ENCODE peak calls at places on chromosome 13, in ten cellular contexts. G, D, R, J, Y, O, V, L, A and S are unnamed samples.

GRCh38 chr13:110263906-110264305 is 43.1 kb downstream of the COL4A1 start:
- DNase-seq in G (peak), J (no peak), O (no peak), A (peak), V (no peak), L (no peak), D (no peak), Y (no peak), R (no peak), S (no peak)

GRCh38 chr13:99828114-99828513 is 143.5 kb downstream of the ZIC5 start:
- DNase-seq in D (no peak), V (no peak), A (no peak), R (no peak), Y (no peak), G (no peak), J (no peak), L (no peak), O (no peak), S (no peak)

GRCh38 chr13:28204043-28204442 is 65.7 kb downstream of the PAN3 start:
- DNase-seq in G (no peak), V (no peak), J (no peak), L (no peak), D (no peak), O (no peak), R (no peak), A (no peak), Y (no peak), S (peak)

GRCh38 chr13:114107686-114108081 is 24.7 kb downstream of the RASA3 start:
- DNase-seq in J (no peak), O (no peak), G (no peak), A (peak), V (no peak), L (no peak), D (peak), Y (no peak), R (peak), S (no peak)

GRCh38 chr13:45055902-45056648 is 64.2 kb upstream of the GTF2F2 start:
- DNase-seq in V (no peak), Y (no peak), L (no peak), R (no peak), A (no peak), J (no peak), G (peak), D (no peak), O (no peak), S (peak)

GRCh38 chr13:45882626-45883025 is 31.1 kb upstream of the SIAH3 start:
- DNase-seq in R (no peak), V (no peak), A (no peak), J (no peak), G (peak), L (no peak), Y (no peak), D (no peak), O (no peak), S (no peak)

GRCh38 chr13:34161829-34162544 is 344.0 kb downstream of the RFC3 start:
- DNase-seq in L (no peak), A (no peak), G (peak), O (no peak), R (peak), V (peak), Y (no peak), D (no peak), J (no peak), S (no peak)

GRCh38 chr13:40432018-40432978 is 234.1 kb downstream of the FOXO1 start:
- DNase-seq in V (no peak), G (no peak), D (no peak), A (peak), L (no peak), O (no peak), R (no peak), J (no peak), Y (peak), S (no peak)

GRCh38 chr13:66137384-66137783 is 1092.8 kb downstream of the PCDH9 start:
- DNase-seq in L (no peak), D (no peak), G (no peak), O (no peak), Y (no peak), A (no peak), V (no peak), R (no peak), J (no peak), S (no peak)

GRCh38 chr13:23956106-23956505 is 58.8 kb upstream of the C1QTNF9B start:
- DNase-seq in L (no peak), A (no peak), G (no peak), J (no peak), D (no peak), O (no peak), Y (no peak), V (no peak), R (peak), S (peak)

GRCh38 chr13:93364166-93364565 is 137.6 kb downstream of the GPC6 start:
- DNase-seq in V (no peak), G (no peak), R (peak), O (no peak), A (no peak), D (no peak), L (no peak), J (no peak), Y (no peak), S (no peak)

GRCh38 chr13:113582841-113583631 is 1.5 kb upstream of the TFDP1 start:
- DNase-seq in Y (no peak), J (no peak), V (no peak), G (no peak), L (no peak), D (no peak), O (no peak), A (peak), R (no peak), S (no peak)

GRCh38 chr13:19267746-19268145 is 86.1 kb upstream of the TUBA3C start:
- DNase-seq in Y (no peak), D (no peak), G (no peak), R (no peak), J (no peak), L (no peak), A (no peak), O (no peak), V (no peak), S (no peak)

GRCh38 chr13:45367358-45367757 is 26.4 kb upstream of the TPT1 start:
- DNase-seq in O (peak), Y (peak), V (no peak), A (peak), D (no peak), G (no peak), R (peak), L (no peak), J (peak), S (peak)

GRCh38 chr13:112510002-112510780 is 77.8 kb downstream of the TUBGCP3 start:
- DNase-seq in Y (peak), V (no peak), A (peak), G (peak), O (no peak), D (peak), L (peak), R (peak), J (no peak), S (peak)

GRCh38 chr13:74132768-74133656 is 1.2 kb downstream of the KLF12 start:
- DNase-seq in R (peak), O (peak), J (no peak), A (no peak), Y (peak), G (peak), L (peak), V (no peak), D (peak), S (no peak)

GRCh38 chr13:103976371-103976770 is 910.2 kb upstream of the SLC10A2 start:
- DNase-seq in L (no peak), J (no peak), D (no peak), O (no peak), A (no peak), Y (no peak), G (no peak), V (no peak), R (no peak), S (no peak)

GRCh38 chr13:27641711-27642502 is 20.2 kb downstream of the POLR1D start:
- DNase-seq in Y (no peak), J (no peak), L (no peak), G (no peak), V (no peak), A (no peak), D (no peak), O (peak), R (no peak), S (peak)